ENCODE peak calls at places on chromosomes 12 and 14, in five cellular contexts. V, K, A, X and B are unnamed samples.

GRCh38 chr14:33435911-33436310 is 497.2 kb downstream of the NPAS3 start:
- DNase-seq in K (no peak), A (no peak), V (no peak), X (no peak), B (no peak)

GRCh38 chr12:120358412-120359158 is 10.4 kb downstream of the MSI1 start:
- DNase-seq in A (no peak), K (no peak), X (no peak), V (no peak), B (no peak)

GRCh38 chr14:95516554-95517209 is at the start of gene SYNE3:
- DNase-seq in A (peak; percentile 46), K (no peak), V (no peak), X (no peak), B (peak; percentile 72)

GRCh38 chr14:24072436-24072835 is 1.1 kb downstream of the CPNE6 start:
- DNase-seq in X (no peak), A (no peak), V (no peak), K (no peak), B (no peak)

GRCh38 chr14:54730156-54730961 is 163.4 kb downstream of the SAMD4A start:
- DNase-seq in K (no peak), V (no peak), X (peak; percentile 94), A (no peak), B (no peak)

GRCh38 chr12:92608418-92609091 is 94.2 kb upstream of the PLEKHG7 start:
- DNase-seq in X (peak; percentile 9), V (peak; percentile 25), A (peak; percentile 27), K (no peak), B (no peak)

GRCh38 chr12:100326208-100326607 is 30.7 kb upstream of the SLC17A8 start:
- DNase-seq in X (no peak), K (no peak), A (no peak), V (no peak), B (no peak)

GRCh38 chr12:108349245-108349644 is 10.1 kb upstream of the CMKLR1 start:
- DNase-seq in V (no peak), X (no peak), K (no peak), A (no peak), B (no peak)

GRCh38 chr14:104980601-104981531 is 2.7 kb upstream of the AHNAK2 start:
- DNase-seq in A (no peak), K (no peak), X (no peak), V (no peak), B (no peak)

GRCh38 chr12:62435337-62436163 is 31.1 kb upstream of the MON2 start:
- DNase-seq in K (no peak), X (no peak), A (peak; percentile 77), V (peak; percentile 58), B (peak; percentile 37)

GRCh38 chr12:106269150-106269771 is 21.4 kb upstream of the CKAP4 start:
- DNase-seq in X (no peak), K (peak; percentile 64), V (no peak), A (no peak), B (no peak)

GRCh38 chr12:123097521-123098084 is 53.3 kb downstream of the PITPNM2 start:
- DNase-seq in A (no peak), V (no peak), X (no peak), K (no peak), B (peak; percentile 86)

GRCh38 chr12:34396861-34397590 is 374.7 kb downstream of the ALG10 start:
- DNase-seq in V (no peak), A (no peak), K (peak; percentile 80), X (no peak), B (no peak)

GRCh38 chr12:116672010-116672409 is 65.9 kb downstream of the SPRING1 start:
- DNase-seq in V (no peak), X (no peak), K (no peak), A (no peak), B (no peak)

GRCh38 chr12:67442347-67442841 is 173.2 kb downstream of the CAND1 start:
- DNase-seq in X (no peak), A (no peak), K (no peak), V (no peak), B (no peak)

GRCh38 chr14:52703225-52703624 is 3.8 kb upstream of the PSMC6 start:
- DNase-seq in K (no peak), A (no peak), X (no peak), V (no peak), B (no peak)

GRCh38 chr12:12266389-12266872 is 413 bp downstream of the LRP6 start:
- DNase-seq in V (no peak), X (no peak), K (no peak), A (no peak), B (no peak)

GRCh38 chr12:50185975-50186663 is 18.9 kb upstream of the CERS5 start:
- DNase-seq in A (no peak), X (no peak), V (no peak), K (no peak), B (no peak)

GRCh38 chr14:42480235-42480634 is 873.6 kb downstream of the LRFN5 start:
- DNase-seq in X (no peak), A (no peak), K (no peak), V (no peak), B (no peak)

GRCh38 chr12:66775941-66776340 is 97.1 kb upstream of the GRIP1 start:
- DNase-seq in V (no peak), X (no peak), K (no peak), A (no peak), B (no peak)

GRCh38 chr12:6326316-6326959 is 15.4 kb downstream of the TNFRSF1A start:
- DNase-seq in K (no peak), V (peak; percentile 65), A (peak; percentile 78), X (no peak), B (peak; percentile 81)

GRCh38 chr14:57205953-57206352 is 62.8 kb downstream of the EXOC5 start:
- DNase-seq in V (no peak), K (no peak), X (no peak), A (no peak), B (no peak)

GRCh38 chr14:69997849-69998248 is 118.6 kb downstream of the SMOC1 start:
- DNase-seq in V (peak; percentile 47), A (peak; percentile 40), X (no peak), K (no peak), B (peak; percentile 41)

GRCh38 chr12:103269962-103270361 is 225.8 kb downstream of the C12orf42 start:
- DNase-seq in K (no peak), V (no peak), A (no peak), X (no peak), B (no peak)

GRCh38 chr14:94059998-94060397 is 21.0 kb downstream of the DDX24 start:
- DNase-seq in V (no peak), A (no peak), X (no peak), K (peak; percentile 39), B (no peak)

GRCh38 chr12:130655010-130655409 is 61.1 kb downstream of the RIMBP2 start:
- DNase-seq in A (no peak), V (no peak), K (no peak), X (no peak), B (no peak)

GRCh38 chr12:32273063-32273521 is 126.3 kb upstream of the FGD4 start:
- DNase-seq in X (no peak), V (no peak), K (no peak), A (no peak), B (no peak)

GRCh38 chr12:79935624-79936040 is 735 bp upstream of the PPP1R12A start:
- DNase-seq in A (no peak), V (peak; percentile 8), K (no peak), X (peak; percentile 36), B (no peak)

GRCh38 chr12:59660148-59660547 is 64.3 kb downstream of the SLC16A7 start:
- DNase-seq in X (no peak), K (no peak), A (no peak), V (no peak), B (no peak)

GRCh38 chr12:4530982-4531586 is 7.6 kb upstream of the RAD51AP1 start:
- DNase-seq in X (no peak), A (no peak), V (no peak), K (no peak), B (no peak)

GRCh38 chr12:95582230-95583058 is 31.2 kb upstream of the USP44 start:
- DNase-seq in V (peak; percentile 37), K (no peak), X (no peak), A (peak; percentile 41), B (no peak)
- TF ChIP-seq CTCF in V (peak; percentile 67), K (peak; percentile 51), X (peak; percentile 11), A (peak; percentile 93), B (peak; percentile 56)

DNA sequence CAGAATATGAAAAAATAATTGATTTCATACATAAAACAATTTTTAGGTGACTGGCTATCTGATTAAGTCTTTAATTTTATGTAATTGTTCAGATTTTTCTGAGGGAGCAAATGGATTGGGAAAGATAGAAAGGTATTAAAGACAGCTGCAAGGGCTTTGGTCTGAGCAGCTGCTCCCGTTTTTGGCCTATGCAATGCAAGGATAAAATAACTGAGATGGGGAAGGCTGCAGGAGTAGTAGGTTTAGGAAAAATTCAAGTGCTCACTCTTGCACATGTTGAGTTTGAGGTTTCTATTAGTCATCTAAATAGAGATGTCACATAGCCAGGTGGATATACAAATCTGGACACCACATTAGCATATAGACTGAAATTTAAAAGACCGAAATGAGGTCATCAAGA is 144.1 kb downstream of the PPFIA2 start:
- DNase-seq in A (no peak), K (no peak), X (no peak), V (no peak), B (no peak)
- TF ChIP-seq EP300 in A (no peak), K (no peak), X (no peak), V (no peak), B (no peak)

DNA sequence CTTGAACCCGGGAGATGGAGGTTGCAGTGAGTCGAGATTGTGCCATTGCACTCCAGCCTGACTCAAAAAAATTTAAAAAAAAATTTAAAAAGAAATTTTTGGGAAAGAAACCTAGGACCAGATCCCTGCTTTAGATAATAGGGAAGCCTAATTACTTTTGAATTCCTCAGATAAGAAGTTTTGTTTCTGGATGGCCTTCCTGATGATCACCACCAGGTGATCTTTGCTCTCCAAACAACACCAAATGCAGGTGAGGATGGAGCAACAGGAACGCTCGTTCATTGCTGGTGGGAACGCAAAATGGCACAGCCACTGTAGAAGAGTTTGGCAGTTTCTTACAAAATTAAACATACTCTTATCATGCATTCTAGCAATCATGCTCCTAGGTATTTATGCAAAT is 28.5 kb upstream of the KLC1 start:
- DNase-seq in K (no peak), X (no peak), A (no peak), V (no peak), B (no peak)
- TF ChIP-seq CTCF in K (no peak), X (no peak), A (no peak), V (no peak), B (no peak)

DNA sequence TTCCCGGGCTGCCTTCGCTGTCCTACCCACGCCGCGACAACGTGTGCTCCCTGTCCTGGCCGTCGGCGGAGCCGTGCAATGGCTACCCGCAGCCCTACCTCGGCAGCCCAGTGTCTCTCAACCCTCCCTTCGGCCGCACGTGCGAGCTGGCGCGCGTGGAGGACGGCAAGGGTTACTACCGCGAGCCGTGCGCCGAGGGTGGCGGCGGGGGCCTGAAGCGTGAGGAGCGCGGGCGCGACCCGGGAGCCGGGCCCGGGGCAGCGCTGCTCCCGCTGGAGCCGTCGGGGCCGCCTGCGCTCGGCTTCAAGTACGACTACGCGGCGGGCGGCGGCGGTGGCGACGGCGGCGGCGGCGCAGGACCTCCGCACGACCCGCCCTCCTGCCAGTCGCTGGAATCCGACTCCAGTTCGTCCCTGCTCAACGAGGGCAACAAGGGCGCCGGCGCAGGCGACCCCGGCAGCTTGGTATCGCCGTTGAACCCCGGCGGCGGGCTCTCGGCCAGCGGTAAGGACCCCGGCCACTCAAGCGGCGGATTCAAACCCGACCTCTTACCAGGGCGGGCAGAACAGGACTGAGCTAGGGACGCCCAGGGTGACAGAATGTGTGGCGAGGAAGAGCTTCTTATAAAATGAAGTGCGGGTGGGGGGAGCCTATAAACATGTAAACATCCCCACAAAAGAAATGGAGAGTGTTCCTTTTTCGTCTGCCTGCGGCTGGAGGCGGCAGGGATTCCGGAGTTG is 503 bp downstream of the HOXC12 start:
- DNase-seq in X (no peak), V (no peak), A (no peak), K (no peak), B (no peak)
- TF ChIP-seq EP300 in X (no peak), V (no peak), A (no peak), K (no peak), B (no peak)

GRCh38 chr12:15982471-15982870 is 71.3 kb downstream of the DERA start:
- DNase-seq in X (no peak), K (no peak), V (no peak), A (peak; percentile 15), B (no peak)
- TF ChIP-seq CTCF in X (peak; percentile 37), K (peak; percentile 23), V (no peak), A (no peak), B (peak; percentile 29)